ENCODE peak calls at places on chromosomes 13 and 19, in seven cellular contexts. T is lower leg skin, K is right lobe of liver, Q is body of pancreas, B is heart left ventricle, P is A549, H is transverse colon. I is an unnamed sample.
A peak's percentile ranks its signal among the peaks of the same experiment; 100 is the strongest.

GRCh38 chr19:14116918-14117578 is 514 bp downstream of the PRKACA start:
- DNase-seq in B (peak; percentile 59), P (no peak), Q (peak; percentile 34), K (peak; percentile 61), T (no peak), H (no peak), I (no peak)

GRCh38 chr13:82506805-82507404 is 1375.4 kb downstream of the SLITRK1 start:
- DNase-seq in P (no peak), T (no peak), K (no peak), Q (no peak), H (no peak), B (no peak), I (no peak)

GRCh38 chr19:35362261-35363000 is 4.2 kb downstream of the FFAR3 start:
- DNase-seq in H (no peak), K (no peak), P (no peak), B (no peak), T (no peak), Q (no peak), I (no peak)

GRCh38 chr13:20709782-20710181 is 6.3 kb downstream of the IL17D start:
- DNase-seq in H (no peak), K (no peak), T (no peak), Q (no peak), P (no peak), B (no peak), I (no peak)

GRCh38 chr13:98495627-98496238 is 81.2 kb downstream of the STK24 start:
- DNase-seq in K (peak; percentile 27), B (no peak), P (no peak), T (no peak), H (no peak), Q (no peak), I (no peak)

GRCh38 chr19:14544047-14544446 is 14.7 kb downstream of the TECR start:
- DNase-seq in H (no peak), B (no peak), T (no peak), P (no peak), K (no peak), Q (no peak), I (no peak)

GRCh38 chr13:102620512-102620911 is 23.7 kb downstream of the TPP2 start:
- DNase-seq in K (no peak), H (no peak), B (no peak), P (no peak), T (no peak), Q (no peak), I (no peak)

GRCh38 chr19:52231154-52231565 is 38.2 kb upstream of the ZNF766 start:
- DNase-seq in P (no peak), B (no peak), H (no peak), K (no peak), T (no peak), Q (no peak), I (no peak)

GRCh38 chr19:47749326-47749725 is 4.0 kb downstream of the NOP53 start:
- DNase-seq in Q (no peak), B (no peak), P (no peak), T (no peak), H (no peak), K (no peak), I (no peak)

GRCh38 chr19:38849147-38849745 is 540 bp downstream of the HNRNPL start:
- DNase-seq in T (peak; percentile 93), B (peak; percentile 98), Q (peak; percentile 97), H (peak; percentile 98), K (peak; percentile 98), P (peak; percentile 99), I (peak; percentile 93)

GRCh38 chr19:38848299-38849146 is 1.3 kb downstream of the HNRNPL start:
- DNase-seq in T (no peak), K (no peak), H (no peak), P (no peak), Q (no peak), B (no peak), I (no peak)

GRCh38 chr19:38850231-38850975 is 617 bp upstream of the HNRNPL start:
- DNase-seq in B (peak; percentile 100), T (peak; percentile 100), Q (peak; percentile 100), H (peak; percentile 99), P (peak; percentile 100), K (peak; percentile 98), I (peak; percentile 100)

GRCh38 chr19:38850976-38851621 is 1.3 kb upstream of the HNRNPL start:
- DNase-seq in T (no peak), K (peak; percentile 45), B (peak; percentile 48), H (peak; percentile 48), P (no peak), Q (peak; percentile 27), I (no peak)

GRCh38 chr19:38849746-38850230 is at the start of gene HNRNPL:
- DNase-seq in B (peak; percentile 100), T (no peak), P (no peak), K (peak; percentile 99), H (peak; percentile 99), Q (no peak), I (no peak)
- TF ChIP-seq POLR2A in B (peak; percentile 40), T (no peak), P (peak; percentile 90), K (peak; percentile 97), H (peak; percentile 93), Q (peak; percentile 87), I (peak; percentile 94)

GRCh38 chr13:41962994-41963393 is 2.1 kb upstream of the VWA8 start:
- DNase-seq in T (no peak), K (no peak), B (no peak), H (no peak), P (no peak), Q (no peak), I (no peak)
- TF ChIP-seq POLR2A in T (no peak), K (no peak), B (no peak), H (no peak), P (no peak), Q (no peak), I (no peak)

GRCh38 chr19:58279042-58279924 is 528 bp downstream of the ZNF8 start:
- DNase-seq in T (peak; percentile 57), K (peak; percentile 81), H (peak; percentile 63), Q (peak; percentile 70), B (peak; percentile 91), P (peak; percentile 71), I (peak; percentile 36)
- TF ChIP-seq POLR2A in T (no peak), K (no peak), H (no peak), Q (no peak), B (no peak), P (peak; percentile 34), I (no peak)

GRCh38 chr19:49148784-49149651 is 6.2 kb downstream of the HRC start:
- DNase-seq in K (peak; percentile 99), B (peak; percentile 99), P (peak; percentile 96), H (peak; percentile 100), Q (peak; percentile 100), T (peak; percentile 96), I (peak; percentile 99)
- TF ChIP-seq POLR2A in K (peak; percentile 47), B (peak; percentile 7), P (peak; percentile 33), H (peak; percentile 87), Q (peak; percentile 34), T (no peak), I (peak; percentile 96)